ENCODE peak calls at places on chromosomes 4 and X, in ten cellular contexts. L, V, T, A, O, Q, S, K, U and G are unnamed samples.

GRCh38 chr4:120773641-120774040 is 148.9 kb downstream of the PRDM5 start:
- DNase-seq in T (no peak), U (no peak), V (no peak), Q (no peak), A (no peak), O (no peak), S (no peak), K (no peak), L (no peak), G (no peak)

GRCh38 chr4:88090898-88091297 is 67.5 kb downstream of the ABCG2 start:
- DNase-seq in Q (no peak), A (no peak), K (no peak), S (no peak), O (no peak), T (no peak), L (no peak), V (no peak), U (no peak), G (no peak)

GRCh38 chr4:40471923-40472322 is 136.8 kb downstream of the CHRNA9 start:
- DNase-seq in S (no peak), T (no peak), Q (no peak), A (peak; percentile 66), O (no peak), V (no peak), K (no peak), U (no peak), L (no peak), G (no peak)

GRCh38 chr4:183600189-183600685 is 58.7 kb downstream of the RWDD4 start:
- DNase-seq in S (no peak), V (no peak), K (no peak), O (no peak), Q (no peak), A (peak; percentile 19), T (no peak), L (no peak), U (no peak), G (no peak)

GRCh38 chr4:41882622-41883347 is 52.4 kb upstream of the TMEM33 start:
- DNase-seq in O (no peak), S (peak; percentile 72), V (no peak), T (peak; percentile 92), A (peak; percentile 84), Q (peak; percentile 67), K (peak; percentile 19), L (no peak), U (peak; percentile 65), G (no peak)

GRCh38 chr4:110959041-110959643 is 336.3 kb upstream of the PITX2 start:
- DNase-seq in K (no peak), U (no peak), Q (no peak), L (no peak), T (no peak), S (no peak), A (no peak), V (no peak), O (no peak), G (no peak)

GRCh38 chr4:152724494-152724893 is 44.7 kb upstream of the TMEM154 start:
- DNase-seq in Q (no peak), A (no peak), L (no peak), K (no peak), V (no peak), O (no peak), S (no peak), U (no peak), T (no peak), G (no peak)

GRCh38 chr4:24352112-24352511 is 232.2 kb downstream of the DHX15 start:
- DNase-seq in V (no peak), S (no peak), Q (no peak), T (no peak), L (no peak), A (no peak), K (no peak), O (no peak), U (no peak), G (no peak)

GRCh38 chrX:131741103-131741581 is 197.3 kb downstream of the OR13H1 start:
- DNase-seq in S (no peak), K (peak; percentile 66), T (no peak), V (peak; percentile 69), A (peak; percentile 48), O (peak; percentile 94), Q (no peak), U (no peak), L (no peak), G (no peak)

GRCh38 chrX:108447303-108447702 is 7.7 kb downstream of the COL4A5 start:
- DNase-seq in Q (no peak), L (no peak), U (no peak), O (no peak), V (no peak), A (no peak), K (no peak), T (no peak), S (no peak), G (no peak)

GRCh38 chr4:119672086-119672485 is 43.5 kb upstream of the PDE5A start:
- DNase-seq in L (no peak), V (no peak), Q (no peak), S (no peak), U (no peak), O (no peak), T (no peak), A (no peak), K (no peak), G (no peak)

GRCh38 chrX:106263817-106264216 is 95.7 kb downstream of the PWWP3B start:
- DNase-seq in K (no peak), V (no peak), Q (no peak), L (no peak), U (no peak), T (no peak), O (no peak), A (no peak), S (no peak), G (no peak)

GRCh38 chr4:69750346-69750745 is 10.1 kb downstream of the SULT1B1 start:
- DNase-seq in K (no peak), T (no peak), S (no peak), U (no peak), V (no peak), O (no peak), L (no peak), A (no peak), Q (no peak), G (no peak)

GRCh38 chr4:181559637-181560036 is 683.6 kb upstream of the TENM3 start:
- DNase-seq in T (no peak), K (no peak), Q (no peak), U (no peak), L (no peak), O (no peak), V (no peak), S (no peak), A (no peak), G (no peak)

GRCh38 chr4:3786196-3786869 is 20.1 kb downstream of the ADRA2C start:
- DNase-seq in O (no peak), K (no peak), S (peak; percentile 70), V (no peak), L (no peak), T (peak; percentile 66), Q (peak; percentile 48), U (no peak), A (peak; percentile 22), G (no peak)

GRCh38 chr4:140243345-140243753 is 89.4 kb upstream of the MAML3 start:
- DNase-seq in Q (peak; percentile 31), V (no peak), T (no peak), K (no peak), S (no peak), U (no peak), O (no peak), L (no peak), A (no peak), G (peak; percentile 97)

GRCh38 chr4:57110635-57111546 is 706 bp upstream of the IGFBP7 start:
- DNase-seq in S (peak; percentile 60), A (peak; percentile 61), O (peak; percentile 82), K (no peak), V (no peak), U (no peak), L (no peak), T (peak; percentile 71), Q (peak; percentile 70), G (no peak)